ENCODE peak calls at places on chromosomes 2 and 18, in nine cellular contexts. One of them, this sample, is unnamed. For H3K4me1, the result is how much of the 10 kb centered on the place peaks cover.

GRCh38 chr18:78792094-78792493 is 187.5 kb upstream of the SALL3 start:
- DNase-seq in body of pancreas: no peak
- DNase-seq in tibial artery: no peak
- DNase-seq in H9: no peak
- DNase-seq in transverse colon: no peak
- DNase-seq in astrocyte: no peak
- DNase-seq in prostate gland: no peak
- DNase-seq in adrenal gland: no peak
- DNase-seq in GM23338: no peak
- DNase-seq in this sample: peak

GRCh38 chr2:113878743-113879142 is 11.1 kb upstream of the ACTR3 start:
- DNase-seq in body of pancreas: no peak
- DNase-seq in tibial artery: no peak
- DNase-seq in H9: no peak
- DNase-seq in transverse colon: no peak
- DNase-seq in astrocyte: no peak
- DNase-seq in prostate gland: no peak
- DNase-seq in adrenal gland: no peak
- DNase-seq in GM23338: peak
- DNase-seq in this sample: no peak

GRCh38 chr2:112688086-112688880 is 32.5 kb upstream of the NT5DC4 start:
- DNase-seq in body of pancreas: no peak
- DNase-seq in tibial artery: no peak
- DNase-seq in H9: no peak
- DNase-seq in transverse colon: peak
- DNase-seq in astrocyte: no peak
- DNase-seq in prostate gland: no peak
- DNase-seq in adrenal gland: no peak
- DNase-seq in GM23338: no peak
- DNase-seq in this sample: no peak

GRCh38 chr2:8337321-8337720 is 344.5 kb upstream of the ID2 start:
- DNase-seq in body of pancreas: no peak
- DNase-seq in tibial artery: no peak
- DNase-seq in H9: no peak
- DNase-seq in transverse colon: no peak
- DNase-seq in astrocyte: no peak
- DNase-seq in prostate gland: no peak
- DNase-seq in adrenal gland: no peak
- DNase-seq in GM23338: no peak
- DNase-seq in this sample: no peak

GRCh38 chr18:34890486-34891085 is 150.6 kb upstream of the MAPRE2 start:
- DNase-seq in body of pancreas: no peak
- DNase-seq in tibial artery: no peak
- DNase-seq in H9: no peak
- DNase-seq in transverse colon: no peak
- DNase-seq in astrocyte: no peak
- DNase-seq in prostate gland: no peak
- DNase-seq in adrenal gland: no peak
- DNase-seq in GM23338: no peak
- DNase-seq in this sample: no peak

GRCh38 chr2:122643725-122644329 is 888.4 kb downstream of the TSN start:
- DNase-seq in body of pancreas: peak
- DNase-seq in tibial artery: no peak
- DNase-seq in H9: no peak
- DNase-seq in transverse colon: no peak
- DNase-seq in astrocyte: peak
- DNase-seq in prostate gland: peak
- DNase-seq in adrenal gland: peak
- DNase-seq in GM23338: no peak
- DNase-seq in this sample: no peak

GRCh38 chr2:157789933-157790511 is 86.1 kb downstream of the ACVR1 start:
- DNase-seq in body of pancreas: peak
- DNase-seq in tibial artery: peak
- DNase-seq in H9: no peak
- DNase-seq in transverse colon: peak
- DNase-seq in astrocyte: no peak
- DNase-seq in prostate gland: peak
- DNase-seq in adrenal gland: no peak
- DNase-seq in GM23338: no peak
- DNase-seq in this sample: peak

GRCh38 chr2:239266436-239266770 is 134.4 kb downstream of the HDAC4 start:
- DNase-seq in body of pancreas: no peak
- DNase-seq in tibial artery: no peak
- DNase-seq in H9: no peak
- DNase-seq in transverse colon: no peak
- DNase-seq in astrocyte: no peak
- DNase-seq in prostate gland: no peak
- DNase-seq in adrenal gland: no peak
- DNase-seq in GM23338: no peak
- DNase-seq in this sample: no peak

GRCh38 chr2:9112079-9112721 is 94.4 kb upstream of the ASAP2 start:
- DNase-seq in body of pancreas: no peak
- DNase-seq in tibial artery: peak
- DNase-seq in H9: no peak
- DNase-seq in transverse colon: no peak
- DNase-seq in astrocyte: peak
- DNase-seq in prostate gland: no peak
- DNase-seq in adrenal gland: peak
- DNase-seq in GM23338: no peak
- DNase-seq in this sample: peak

GRCh38 chr2:199431748-199432213 is 26.0 kb downstream of the SATB2 start:
- DNase-seq in body of pancreas: no peak
- DNase-seq in tibial artery: no peak
- DNase-seq in H9: peak
- DNase-seq in transverse colon: no peak
- DNase-seq in astrocyte: peak
- DNase-seq in prostate gland: no peak
- DNase-seq in adrenal gland: no peak
- DNase-seq in GM23338: peak
- DNase-seq in this sample: no peak

GRCh38 chr2:172373076-172373475 is 54.3 kb upstream of the ITGA6 start:
- DNase-seq in body of pancreas: no peak
- DNase-seq in tibial artery: no peak
- DNase-seq in H9: no peak
- DNase-seq in transverse colon: no peak
- DNase-seq in astrocyte: no peak
- DNase-seq in prostate gland: no peak
- DNase-seq in adrenal gland: no peak
- DNase-seq in GM23338: no peak
- DNase-seq in this sample: no peak

GRCh38 chr18:77811510-77811909 is 561.9 kb downstream of the GALR1 start:
- DNase-seq in body of pancreas: no peak
- DNase-seq in tibial artery: no peak
- DNase-seq in H9: no peak
- DNase-seq in transverse colon: peak
- DNase-seq in astrocyte: no peak
- DNase-seq in prostate gland: no peak
- DNase-seq in adrenal gland: peak
- DNase-seq in GM23338: no peak
- DNase-seq in this sample: no peak

DNA sequence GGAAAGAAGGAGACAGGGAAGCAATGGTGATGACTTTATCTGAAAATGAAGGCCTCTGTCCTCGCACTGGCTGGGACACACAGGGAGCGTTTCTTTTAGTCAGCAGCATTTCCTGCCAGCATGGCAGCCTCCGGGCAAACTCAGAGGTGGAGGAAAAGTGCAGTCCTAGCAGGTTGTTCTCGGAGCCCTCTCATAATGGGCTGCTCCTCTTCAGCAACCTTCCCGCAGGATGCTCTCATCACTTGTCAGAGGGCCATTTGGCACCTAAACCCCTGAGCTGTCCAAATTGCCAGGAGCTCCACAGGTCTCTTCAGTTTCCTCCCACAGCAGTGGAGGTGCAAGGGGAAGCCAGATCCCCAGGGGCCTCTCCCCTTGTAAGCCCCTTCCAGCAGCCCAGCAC is 6.2 kb downstream of the STK39 start:
- DNase-seq in body of pancreas: no peak
- DNase-seq in tibial artery: no peak
- DNase-seq in H9: no peak
- DNase-seq in transverse colon: no peak
- DNase-seq in astrocyte: peak
- DNase-seq in prostate gland: no peak
- DNase-seq in adrenal gland: no peak
- DNase-seq in GM23338: peak
- DNase-seq in this sample: no peak
- H3K4me1 ChIP-seq in body of pancreas: under half
- H3K4me1 ChIP-seq in tibial artery: under half
- H3K4me1 ChIP-seq in H9: under half
- H3K4me1 ChIP-seq in transverse colon: under half
- H3K4me1 ChIP-seq in astrocyte: under half
- H3K4me1 ChIP-seq in prostate gland: under half
- H3K4me1 ChIP-seq in adrenal gland: under half
- H3K4me1 ChIP-seq in GM23338: half or more
- H3K4me1 ChIP-seq in this sample: under half

GRCh38 chr2:18745431-18746272 is 156.3 kb upstream of the NT5C1B start:
- DNase-seq in body of pancreas: no peak
- DNase-seq in tibial artery: no peak
- DNase-seq in H9: no peak
- DNase-seq in transverse colon: no peak
- DNase-seq in astrocyte: no peak
- DNase-seq in prostate gland: no peak
- DNase-seq in adrenal gland: no peak
- DNase-seq in GM23338: no peak
- DNase-seq in this sample: no peak

GRCh38 chr2:18741888-18742287 is 152.5 kb upstream of the NT5C1B start:
- DNase-seq in body of pancreas: no peak
- DNase-seq in tibial artery: no peak
- DNase-seq in H9: no peak
- DNase-seq in transverse colon: no peak
- DNase-seq in astrocyte: no peak
- DNase-seq in prostate gland: no peak
- DNase-seq in adrenal gland: no peak
- DNase-seq in GM23338: peak
- DNase-seq in this sample: peak

GRCh38 chr2:18740428-18740827 is 151.1 kb upstream of the NT5C1B start:
- DNase-seq in body of pancreas: no peak
- DNase-seq in tibial artery: peak
- DNase-seq in H9: no peak
- DNase-seq in transverse colon: no peak
- DNase-seq in astrocyte: peak
- DNase-seq in prostate gland: no peak
- DNase-seq in adrenal gland: no peak
- DNase-seq in GM23338: no peak
- DNase-seq in this sample: no peak

GRCh38 chr2:18742382-18742781 is 153.0 kb upstream of the NT5C1B start:
- DNase-seq in body of pancreas: no peak
- DNase-seq in tibial artery: peak
- DNase-seq in H9: peak
- DNase-seq in transverse colon: no peak
- DNase-seq in astrocyte: no peak
- DNase-seq in prostate gland: no peak
- DNase-seq in adrenal gland: no peak
- DNase-seq in GM23338: peak
- DNase-seq in this sample: no peak
- TF ChIP-seq CTCF in body of pancreas: no peak
- TF ChIP-seq CTCF in tibial artery: peak
- TF ChIP-seq CTCF in H9: no peak
- TF ChIP-seq CTCF in transverse colon: no peak
- TF ChIP-seq CTCF in astrocyte: no peak
- TF ChIP-seq CTCF in prostate gland: no peak
- TF ChIP-seq CTCF in adrenal gland: no peak
- TF ChIP-seq CTCF in GM23338: peak
- TF ChIP-seq CTCF in this sample: no peak

GRCh38 chr18:23105581-23106219 is 29.6 kb upstream of the CABLES1 start:
- DNase-seq in body of pancreas: no peak
- DNase-seq in tibial artery: no peak
- DNase-seq in H9: no peak
- DNase-seq in transverse colon: peak
- DNase-seq in astrocyte: no peak
- DNase-seq in prostate gland: no peak
- DNase-seq in adrenal gland: no peak
- DNase-seq in GM23338: no peak
- DNase-seq in this sample: no peak

GRCh38 chr18:23105030-23105429 is 30.3 kb upstream of the CABLES1 start:
- DNase-seq in body of pancreas: no peak
- DNase-seq in tibial artery: no peak
- DNase-seq in H9: no peak
- DNase-seq in transverse colon: no peak
- DNase-seq in astrocyte: no peak
- DNase-seq in prostate gland: no peak
- DNase-seq in adrenal gland: no peak
- DNase-seq in GM23338: no peak
- DNase-seq in this sample: no peak

GRCh38 chr18:23102498-23103260 is 32.6 kb upstream of the CABLES1 start:
- DNase-seq in body of pancreas: no peak
- DNase-seq in tibial artery: no peak
- DNase-seq in H9: no peak
- DNase-seq in transverse colon: no peak
- DNase-seq in astrocyte: peak
- DNase-seq in prostate gland: no peak
- DNase-seq in adrenal gland: no peak
- DNase-seq in GM23338: no peak
- DNase-seq in this sample: no peak

GRCh38 chr18:23106575-23106974 is 28.7 kb upstream of the CABLES1 start:
- DNase-seq in body of pancreas: no peak
- DNase-seq in tibial artery: no peak
- DNase-seq in H9: no peak
- DNase-seq in transverse colon: peak
- DNase-seq in astrocyte: peak
- DNase-seq in prostate gland: peak
- DNase-seq in adrenal gland: peak
- DNase-seq in GM23338: no peak
- DNase-seq in this sample: no peak

DNA sequence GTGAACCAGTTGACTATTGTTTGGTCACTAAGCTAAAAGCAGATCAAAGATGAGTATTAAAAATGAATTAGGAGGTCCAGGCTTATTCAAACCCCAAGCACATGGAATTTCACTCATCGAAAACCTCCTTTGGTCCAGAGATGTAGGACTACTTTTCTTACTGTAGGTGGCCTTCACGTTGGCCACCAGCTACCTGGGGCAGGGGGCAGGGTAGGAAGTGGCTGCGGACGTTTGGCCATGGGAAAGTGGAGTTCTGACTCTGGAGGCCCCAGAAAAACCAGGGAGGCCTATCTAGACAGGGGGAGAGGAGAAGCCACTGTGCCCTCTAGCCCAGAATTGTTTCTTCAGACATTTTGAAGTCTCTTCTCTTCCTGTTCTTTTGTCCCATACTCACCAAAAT is 31.8 kb upstream of the CABLES1 start:
- DNase-seq in body of pancreas: no peak
- DNase-seq in tibial artery: no peak
- DNase-seq in H9: no peak
- DNase-seq in transverse colon: no peak
- DNase-seq in astrocyte: no peak
- DNase-seq in prostate gland: no peak
- DNase-seq in adrenal gland: no peak
- DNase-seq in GM23338: no peak
- DNase-seq in this sample: no peak
- H3K4me1 ChIP-seq in body of pancreas: under half
- H3K4me1 ChIP-seq in tibial artery: under half
- H3K4me1 ChIP-seq in H9: under half
- H3K4me1 ChIP-seq in transverse colon: under half
- H3K4me1 ChIP-seq in astrocyte: under half
- H3K4me1 ChIP-seq in prostate gland: under half
- H3K4me1 ChIP-seq in adrenal gland: under half
- H3K4me1 ChIP-seq in GM23338: under half
- H3K4me1 ChIP-seq in this sample: under half

DNA sequence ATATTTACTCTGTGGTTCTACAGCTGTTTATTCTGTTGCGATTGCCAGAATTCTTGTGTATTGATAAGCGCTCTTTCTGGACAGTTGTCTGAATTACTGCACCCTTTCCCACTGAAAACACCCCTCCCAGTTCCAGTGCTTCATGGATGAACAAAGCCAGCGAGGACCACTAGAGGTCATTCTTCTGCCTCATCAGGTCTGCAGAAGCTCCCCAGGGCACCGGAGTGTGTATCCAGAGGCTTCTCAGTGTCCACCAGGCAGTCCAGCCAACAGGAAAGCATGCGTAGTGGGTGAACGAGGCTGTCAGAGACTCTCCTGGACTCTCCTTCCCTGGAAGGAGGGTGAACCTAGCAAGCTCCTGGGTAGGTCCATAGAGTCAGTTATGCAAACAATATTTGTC is 40.6 kb upstream of the INHBB start:
- DNase-seq in body of pancreas: peak
- DNase-seq in tibial artery: no peak
- DNase-seq in H9: no peak
- DNase-seq in transverse colon: no peak
- DNase-seq in astrocyte: no peak
- DNase-seq in prostate gland: peak
- DNase-seq in adrenal gland: no peak
- DNase-seq in GM23338: peak
- DNase-seq in this sample: no peak
- TF ChIP-seq CTCF in body of pancreas: peak
- TF ChIP-seq CTCF in tibial artery: no peak
- TF ChIP-seq CTCF in H9: peak
- TF ChIP-seq CTCF in transverse colon: no peak
- TF ChIP-seq CTCF in astrocyte: peak
- TF ChIP-seq CTCF in prostate gland: peak
- TF ChIP-seq CTCF in adrenal gland: peak
- TF ChIP-seq CTCF in GM23338: peak
- TF ChIP-seq CTCF in this sample: no peak

This sample was measured in sigmoid colon.